ENCODE peak calls at places on chromosomes 13 and 19, in five cellular contexts. One of them, this sample, is unnamed.
A peak's percentile ranks its signal among the peaks of the same experiment; 100 is the strongest.

GRCh38 chr13:49421391-49421790 is 22.5 kb downstream of the CAB39L start:
- DNase-seq in retinal pigment epithelial cell: no peak
- DNase-seq in fibroblast of mammary gland: peak; percentile 27
- DNase-seq in coronary artery: no peak
- DNase-seq in neural progenitor cell: peak; percentile 43
- DNase-seq in this sample: peak; percentile 34

GRCh38 chr13:31209172-31209818 is 9.5 kb downstream of the B3GLCT start:
- DNase-seq in retinal pigment epithelial cell: peak; percentile 82
- DNase-seq in fibroblast of mammary gland: peak; percentile 48
- DNase-seq in neural progenitor cell: peak; percentile 69
- DNase-seq in coronary artery: no peak
- DNase-seq in this sample: peak; percentile 66

GRCh38 chr13:110415669-110416068 is 108.6 kb downstream of the COL4A2 start:
- DNase-seq in neural progenitor cell: no peak
- DNase-seq in coronary artery: peak; percentile 80
- DNase-seq in retinal pigment epithelial cell: no peak
- DNase-seq in fibroblast of mammary gland: peak; percentile 62
- DNase-seq in this sample: peak; percentile 70

GRCh38 chr13:68784275-68784674 is 1323.4 kb upstream of the ATXN8OS start:
- DNase-seq in coronary artery: no peak
- DNase-seq in retinal pigment epithelial cell: no peak
- DNase-seq in neural progenitor cell: no peak
- DNase-seq in fibroblast of mammary gland: no peak
- DNase-seq in this sample: no peak

GRCh38 chr19:8307400-8307964 is 676 bp downstream of the CD320 start:
- DNase-seq in coronary artery: no peak
- DNase-seq in retinal pigment epithelial cell: no peak
- DNase-seq in fibroblast of mammary gland: no peak
- DNase-seq in neural progenitor cell: peak; percentile 49
- DNase-seq in this sample: peak; percentile 78

GRCh38 chr19:16244091-16244490 is 46.4 kb downstream of the AP1M1 start:
- DNase-seq in retinal pigment epithelial cell: no peak
- DNase-seq in coronary artery: no peak
- DNase-seq in neural progenitor cell: no peak
- DNase-seq in fibroblast of mammary gland: peak; percentile 21
- DNase-seq in this sample: peak; percentile 3

GRCh38 chr13:48506092-48506701 is 26.7 kb downstream of the RCBTB2 start:
- DNase-seq in fibroblast of mammary gland: no peak
- DNase-seq in neural progenitor cell: no peak
- DNase-seq in coronary artery: no peak
- DNase-seq in retinal pigment epithelial cell: no peak
- DNase-seq in this sample: no peak

GRCh38 chr13:83496501-83496900 is 385.8 kb downstream of the SLITRK1 start:
- DNase-seq in retinal pigment epithelial cell: no peak
- DNase-seq in coronary artery: no peak
- DNase-seq in fibroblast of mammary gland: no peak
- DNase-seq in neural progenitor cell: no peak
- DNase-seq in this sample: no peak

GRCh38 chr13:99227909-99228688 is 27.4 kb downstream of the UBAC2 start:
- DNase-seq in coronary artery: no peak
- DNase-seq in neural progenitor cell: no peak
- DNase-seq in fibroblast of mammary gland: no peak
- DNase-seq in retinal pigment epithelial cell: no peak
- DNase-seq in this sample: no peak

GRCh38 chr19:46898731-46899130 is 37.9 kb downstream of the ARHGAP35 start:
- DNase-seq in fibroblast of mammary gland: peak; percentile 78
- DNase-seq in neural progenitor cell: no peak
- DNase-seq in retinal pigment epithelial cell: no peak
- DNase-seq in coronary artery: no peak
- DNase-seq in this sample: no peak

GRCh38 chr13:59750860-59751259 is 412.9 kb downstream of the DIAPH3 start:
- DNase-seq in fibroblast of mammary gland: peak; percentile 37
- DNase-seq in coronary artery: no peak
- DNase-seq in neural progenitor cell: peak; percentile 90
- DNase-seq in retinal pigment epithelial cell: peak; percentile 75
- DNase-seq in this sample: peak; percentile 60

GRCh38 chr13:67736646-67737420 is 506.7 kb upstream of the PCDH9 start:
- DNase-seq in retinal pigment epithelial cell: peak; percentile 33
- DNase-seq in neural progenitor cell: peak; percentile 68
- DNase-seq in fibroblast of mammary gland: peak; percentile 92
- DNase-seq in coronary artery: no peak
- DNase-seq in this sample: peak; percentile 2

GRCh38 chr19:44891016-44891882 is at the start of gene TOMM40:
- DNase-seq in coronary artery: peak; percentile 100
- DNase-seq in retinal pigment epithelial cell: peak; percentile 99
- DNase-seq in neural progenitor cell: peak; percentile 100
- DNase-seq in fibroblast of mammary gland: no peak
- DNase-seq in this sample: peak; percentile 86

GRCh38 chr19:9945319-9945966 is 9.1 kb upstream of the OLFM2 start:
- DNase-seq in neural progenitor cell: peak; percentile 31
- DNase-seq in retinal pigment epithelial cell: peak; percentile 62
- DNase-seq in fibroblast of mammary gland: peak; percentile 100
- DNase-seq in coronary artery: peak; percentile 91
- DNase-seq in this sample: peak; percentile 53

GRCh38 chr13:50476579-50476978 is 366.9 kb downstream of the DLEU7 start:
- DNase-seq in retinal pigment epithelial cell: no peak
- DNase-seq in neural progenitor cell: no peak
- DNase-seq in fibroblast of mammary gland: peak; percentile 49
- DNase-seq in coronary artery: no peak
- DNase-seq in this sample: no peak

GRCh38 chr19:38674388-38675133 is 27.1 kb downstream of the ACTN4 start:
- DNase-seq in coronary artery: no peak
- DNase-seq in retinal pigment epithelial cell: peak; percentile 81
- DNase-seq in neural progenitor cell: no peak
- DNase-seq in fibroblast of mammary gland: peak; percentile 61
- DNase-seq in this sample: no peak

GRCh38 chr13:33218020-33218419 is 67.5 kb downstream of the STARD13 start:
- DNase-seq in fibroblast of mammary gland: no peak
- DNase-seq in neural progenitor cell: no peak
- DNase-seq in coronary artery: no peak
- DNase-seq in retinal pigment epithelial cell: no peak
- DNase-seq in this sample: no peak

GRCh38 chr19:10431254-10431942 is 11.1 kb downstream of the PDE4A start:
- DNase-seq in retinal pigment epithelial cell: no peak
- DNase-seq in fibroblast of mammary gland: peak; percentile 37
- DNase-seq in coronary artery: no peak
- DNase-seq in neural progenitor cell: no peak
- DNase-seq in this sample: peak; percentile 69

GRCh38 chr13:110199046-110199831 is 107.7 kb downstream of the COL4A1 start:
- DNase-seq in coronary artery: peak; percentile 71
- DNase-seq in neural progenitor cell: no peak
- DNase-seq in retinal pigment epithelial cell: no peak
- DNase-seq in fibroblast of mammary gland: no peak
- DNase-seq in this sample: no peak

GRCh38 chr13:50512602-50513527 is 330.6 kb downstream of the DLEU7 start:
- DNase-seq in neural progenitor cell: peak; percentile 28
- DNase-seq in coronary artery: no peak
- DNase-seq in fibroblast of mammary gland: peak; percentile 41
- DNase-seq in retinal pigment epithelial cell: no peak
- DNase-seq in this sample: no peak

GRCh38 chr13:101893021-101893420 is 440.5 kb downstream of the ITGBL1 start:
- DNase-seq in coronary artery: no peak
- DNase-seq in neural progenitor cell: no peak
- DNase-seq in fibroblast of mammary gland: no peak
- DNase-seq in retinal pigment epithelial cell: no peak
- DNase-seq in this sample: no peak

GRCh38 chr13:101892296-101892695 is 439.8 kb downstream of the ITGBL1 start:
- DNase-seq in retinal pigment epithelial cell: peak; percentile 61
- DNase-seq in fibroblast of mammary gland: no peak
- DNase-seq in neural progenitor cell: no peak
- DNase-seq in coronary artery: no peak
- DNase-seq in this sample: no peak
- H3K4me3 ChIP-seq in retinal pigment epithelial cell: no peak overlapping the region
- H3K4me3 ChIP-seq in fibroblast of mammary gland: no peak overlapping the region
- H3K4me3 ChIP-seq in neural progenitor cell: no peak overlapping the region
- H3K4me3 ChIP-seq in coronary artery: no peak overlapping the region
- H3K4me3 ChIP-seq in this sample: no peak overlapping the region

DNA sequence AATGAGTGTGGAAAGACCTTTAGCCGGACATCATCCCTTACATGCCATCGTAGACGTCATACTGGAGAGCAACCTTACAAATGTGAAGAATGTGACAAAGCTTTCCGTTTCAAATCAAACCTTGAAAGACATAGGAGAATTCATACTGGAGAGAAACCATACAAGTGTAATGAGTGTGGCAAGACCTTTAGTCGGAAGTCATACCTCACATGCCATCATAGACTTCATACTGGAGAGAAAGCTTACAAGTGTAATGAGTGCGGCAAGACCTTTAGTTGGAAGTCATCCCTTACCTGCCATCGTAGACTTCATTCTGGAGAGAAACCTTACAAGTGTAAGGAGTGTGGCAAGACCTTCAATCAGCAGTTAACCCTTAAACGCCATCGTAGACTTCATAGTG is 11.7 kb upstream of the ZNF813 start:
- DNase-seq in neural progenitor cell: no peak
- DNase-seq in retinal pigment epithelial cell: no peak
- DNase-seq in coronary artery: no peak
- DNase-seq in fibroblast of mammary gland: no peak
- DNase-seq in this sample: no peak
- H3K4me3 ChIP-seq in neural progenitor cell: no peak overlapping the region
- H3K4me3 ChIP-seq in retinal pigment epithelial cell: no peak overlapping the region
- H3K4me3 ChIP-seq in coronary artery: no peak overlapping the region
- H3K4me3 ChIP-seq in fibroblast of mammary gland: no peak overlapping the region
- H3K4me3 ChIP-seq in this sample: no peak overlapping the region

GRCh38 chr19:48500830-48501445 is 10.7 kb downstream of the LMTK3 start:
- DNase-seq in retinal pigment epithelial cell: no peak
- DNase-seq in coronary artery: no peak
- DNase-seq in neural progenitor cell: no peak
- DNase-seq in fibroblast of mammary gland: no peak
- DNase-seq in this sample: no peak
- H3K4me3 ChIP-seq in retinal pigment epithelial cell: peak overlapping the region; percentile 30
- H3K4me3 ChIP-seq in coronary artery: peak overlapping the region; percentile 8
- H3K4me3 ChIP-seq in neural progenitor cell: peak overlapping the region; percentile 52
- H3K4me3 ChIP-seq in fibroblast of mammary gland: no peak overlapping the region
- H3K4me3 ChIP-seq in this sample: peak overlapping the region; percentile 53

GRCh38 chr19:1508507-1508856 is 4.3 kb downstream of the ADAMTSL5 start:
- DNase-seq in neural progenitor cell: no peak
- DNase-seq in coronary artery: no peak
- DNase-seq in fibroblast of mammary gland: no peak
- DNase-seq in retinal pigment epithelial cell: no peak
- DNase-seq in this sample: no peak

GRCh38 chr19:1505991-1506881 is 6.6 kb downstream of the ADAMTSL5 start:
- DNase-seq in coronary artery: no peak
- DNase-seq in fibroblast of mammary gland: no peak
- DNase-seq in neural progenitor cell: no peak
- DNase-seq in retinal pigment epithelial cell: no peak
- DNase-seq in this sample: no peak

GRCh38 chr19:1507763-1508506 is 4.9 kb downstream of the ADAMTSL5 start:
- DNase-seq in retinal pigment epithelial cell: peak; percentile 89
- DNase-seq in neural progenitor cell: peak; percentile 97
- DNase-seq in fibroblast of mammary gland: peak; percentile 94
- DNase-seq in coronary artery: peak; percentile 93
- DNase-seq in this sample: peak; percentile 100

GRCh38 chr19:1505012-1505411 is 7.8 kb downstream of the ADAMTSL5 start:
- DNase-seq in retinal pigment epithelial cell: no peak
- DNase-seq in coronary artery: no peak
- DNase-seq in fibroblast of mammary gland: no peak
- DNase-seq in neural progenitor cell: no peak
- DNase-seq in this sample: no peak

GRCh38 chr19:1507192-1507660 is 5.6 kb downstream of the ADAMTSL5 start:
- DNase-seq in retinal pigment epithelial cell: no peak
- DNase-seq in fibroblast of mammary gland: no peak
- DNase-seq in neural progenitor cell: no peak
- DNase-seq in coronary artery: no peak
- DNase-seq in this sample: no peak
- H3K4me3 ChIP-seq in retinal pigment epithelial cell: peak overlapping the region; percentile 7
- H3K4me3 ChIP-seq in fibroblast of mammary gland: peak overlapping the region; percentile 6
- H3K4me3 ChIP-seq in neural progenitor cell: peak overlapping the region; percentile 57
- H3K4me3 ChIP-seq in coronary artery: peak overlapping the region; percentile 72
- H3K4me3 ChIP-seq in this sample: peak overlapping the region; percentile 19

This sample was measured in H7.